ENCODE peak calls at places on chromosomes 2 and 18, in five cellular contexts. P is dorsolateral prefrontal cortex, D is brain microvascular endothelial cell, U is endothelial cell of umbilical vein, E is heart right ventricle. G is an unnamed sample.

GRCh38 chr2:213789940-213790339 is 505.7 kb downstream of the SPAG16 start:
- DNase-seq in P (no peak), D (no peak), U (no peak), E (no peak), G (no peak)

GRCh38 chr2:83186050-83186790 is 1272.9 kb downstream of the SUCLG1 start:
- DNase-seq in P (no peak), D (no peak), U (peak; percentile 84), E (peak; percentile 6), G (no peak)

GRCh38 chr2:925309-925708 is 25.3 kb upstream of the SNTG2 start:
- DNase-seq in P (no peak), D (no peak), U (no peak), E (no peak), G (no peak)

GRCh38 chr2:16870677-16871076 is 205.0 kb upstream of the CYRIA start:
- DNase-seq in P (no peak), D (no peak), U (no peak), E (no peak), G (no peak)

GRCh38 chr2:236289766-236290462 is 25.7 kb upstream of the ASB18 start:
- DNase-seq in P (no peak), D (no peak), U (no peak), E (no peak), G (no peak)

GRCh38 chr18:79439201-79440023 is 43.7 kb downstream of the NFATC1 start:
- DNase-seq in P (no peak), D (no peak), U (no peak), E (no peak), G (no peak)

GRCh38 chr18:45974088-45974536 is 7.0 kb upstream of the EPG5 start:
- DNase-seq in P (no peak), D (peak; percentile 70), U (peak; percentile 71), E (peak; percentile 66), G (no peak)

GRCh38 chr2:227029706-227030105 is 134.3 kb downstream of the COL4A4 start:
- DNase-seq in P (no peak), D (no peak), U (no peak), E (no peak), G (no peak)

GRCh38 chr18:79525556-79526467 is 130.1 kb downstream of the NFATC1 start:
- DNase-seq in P (no peak), D (no peak), U (peak; percentile 36), E (peak; percentile 53), G (no peak)

GRCh38 chr2:214607051-214607450 is 196.2 kb downstream of the VWC2L start:
- DNase-seq in P (no peak), D (peak; percentile 3), U (no peak), E (no peak), G (no peak)

GRCh38 chr2:147025611-147026010 is 819.2 kb upstream of the ACVR2A start:
- DNase-seq in P (no peak), D (no peak), U (no peak), E (no peak), G (no peak)

GRCh38 chr2:233152541-233152940 is 92.4 kb downstream of the INPP5D start:
- DNase-seq in P (peak; percentile 52), D (no peak), U (peak; percentile 17), E (peak; percentile 77), G (no peak)

GRCh38 chr2:122009546-122009945 is 254.1 kb downstream of the TSN start:
- DNase-seq in P (no peak), D (no peak), U (no peak), E (no peak), G (no peak)

GRCh38 chr2:224952942-224953657 is 89.2 kb downstream of the DOCK10 start:
- DNase-seq in P (no peak), D (no peak), U (no peak), E (no peak), G (no peak)

GRCh38 chr2:27170569-27171337 is 21.9 kb downstream of the TCF23 start:
- DNase-seq in P (no peak), D (no peak), U (no peak), E (no peak), G (no peak)

GRCh38 chr18:48230459-48231113 is 178.6 kb downstream of the ZBTB7C start:
- DNase-seq in P (peak; percentile 61), D (peak; percentile 60), U (peak; percentile 7), E (peak; percentile 22), G (peak; percentile 63)

GRCh38 chr2:207141381-207141780 is 24.4 kb downstream of the KLF7 start:
- DNase-seq in P (no peak), D (no peak), U (no peak), E (no peak), G (no peak)

GRCh38 chr2:118032169-118033013 is 18.5 kb upstream of the CCDC93 start:
- DNase-seq in P (no peak), D (peak; percentile 43), U (peak; percentile 36), E (no peak), G (no peak)

GRCh38 chr18:76960528-76961035 is 138.2 kb downstream of the ZNF236 start:
- DNase-seq in P (no peak), D (no peak), U (no peak), E (no peak), G (no peak)

GRCh38 chr2:55877101-55877500 is 46.5 kb downstream of the EFEMP1 start:
- DNase-seq in P (no peak), D (no peak), U (no peak), E (no peak), G (no peak)

GRCh38 chr2:240436626-240437180 is 1.2 kb downstream of the GPC1 start:
- DNase-seq in P (peak; percentile 47), D (no peak), U (no peak), E (no peak), G (no peak)

GRCh38 chr2:234241656-234242445 is 191.3 kb downstream of the SPP2 start:
- DNase-seq in P (no peak), D (peak; percentile 74), U (peak; percentile 30), E (no peak), G (no peak)

GRCh38 chr2:129431881-129432280 is 547.6 kb upstream of the RAB6C start:
- DNase-seq in P (no peak), D (no peak), U (no peak), E (no peak), G (no peak)

GRCh38 chr2:102806250-102806837 is 44.5 kb downstream of the TMEM182 start:
- DNase-seq in P (peak; percentile 70), D (peak; percentile 74), U (peak; percentile 79), E (peak; percentile 78), G (no peak)

GRCh38 chr2:48734576-48735303 is 20.8 kb downstream of the LHCGR start:
- DNase-seq in P (no peak), D (no peak), U (no peak), E (no peak), G (no peak)

GRCh38 chr2:32136097-32136496 is 29.6 kb upstream of the SLC30A6 start:
- DNase-seq in P (no peak), D (no peak), U (no peak), E (no peak), G (no peak)

GRCh38 chr2:235050992-235051351 is 99.2 kb downstream of the SH3BP4 start:
- DNase-seq in P (peak; percentile 83), D (peak; percentile 92), U (peak; percentile 88), E (peak; percentile 94), G (peak; percentile 66)

GRCh38 chr18:27005589-27005988 is 140.1 kb upstream of the AQP4 start:
- DNase-seq in P (no peak), D (no peak), U (no peak), E (no peak), G (no peak)

GRCh38 chr2:63983986-63984605 is 35.1 kb downstream of the VPS54 start:
- DNase-seq in P (no peak), D (no peak), U (peak; percentile 24), E (no peak), G (no peak)

GRCh38 chr2:101383016-101383541 is 4.2 kb downstream of the CREG2 start:
- DNase-seq in P (no peak), D (no peak), U (no peak), E (no peak), G (no peak)

GRCh38 chr2:101386599-101387150 is 628 bp downstream of the CREG2 start:
- DNase-seq in P (no peak), D (no peak), U (no peak), E (no peak), G (no peak)

GRCh38 chr2:101382406-101382805 is 4.9 kb downstream of the CREG2 start:
- DNase-seq in P (no peak), D (no peak), U (peak; percentile 92), E (no peak), G (no peak)

GRCh38 chr2:101388232-101388631 is 929 bp upstream of the CREG2 start:
- DNase-seq in P (no peak), D (peak; percentile 43), U (no peak), E (no peak), G (no peak)

GRCh38 chr2:101387151-101387807 is at the start of gene CREG2:
- DNase-seq in P (peak; percentile 90), D (peak; percentile 38), U (peak; percentile 74), E (peak; percentile 47), G (peak; percentile 57)
- TF ChIP-seq CTCF in P (peak; percentile 65), D (peak; percentile 46), U (peak; percentile 53), E (peak; percentile 52), G (peak; percentile 48)

GRCh38 chr2:9420495-9420894 is 2.8 kb downstream of the ITGB1BP1 start:
- DNase-seq in P (no peak), D (no peak), U (no peak), E (no peak), G (no peak)

GRCh38 chr2:9422321-9423099 is 818 bp downstream of the ITGB1BP1 start:
- DNase-seq in P (peak; percentile 67), D (no peak), U (peak; percentile 45), E (peak; percentile 34), G (peak; percentile 48)

GRCh38 chr2:9423922-9424272 is 443 bp downstream of the CPSF3 start:
- DNase-seq in P (no peak), D (no peak), U (peak; percentile 67), E (no peak), G (no peak)

GRCh38 chr2:9424447-9425164 is 1.2 kb downstream of the CPSF3 start:
- DNase-seq in P (no peak), D (no peak), U (no peak), E (no peak), G (no peak)

DNA sequence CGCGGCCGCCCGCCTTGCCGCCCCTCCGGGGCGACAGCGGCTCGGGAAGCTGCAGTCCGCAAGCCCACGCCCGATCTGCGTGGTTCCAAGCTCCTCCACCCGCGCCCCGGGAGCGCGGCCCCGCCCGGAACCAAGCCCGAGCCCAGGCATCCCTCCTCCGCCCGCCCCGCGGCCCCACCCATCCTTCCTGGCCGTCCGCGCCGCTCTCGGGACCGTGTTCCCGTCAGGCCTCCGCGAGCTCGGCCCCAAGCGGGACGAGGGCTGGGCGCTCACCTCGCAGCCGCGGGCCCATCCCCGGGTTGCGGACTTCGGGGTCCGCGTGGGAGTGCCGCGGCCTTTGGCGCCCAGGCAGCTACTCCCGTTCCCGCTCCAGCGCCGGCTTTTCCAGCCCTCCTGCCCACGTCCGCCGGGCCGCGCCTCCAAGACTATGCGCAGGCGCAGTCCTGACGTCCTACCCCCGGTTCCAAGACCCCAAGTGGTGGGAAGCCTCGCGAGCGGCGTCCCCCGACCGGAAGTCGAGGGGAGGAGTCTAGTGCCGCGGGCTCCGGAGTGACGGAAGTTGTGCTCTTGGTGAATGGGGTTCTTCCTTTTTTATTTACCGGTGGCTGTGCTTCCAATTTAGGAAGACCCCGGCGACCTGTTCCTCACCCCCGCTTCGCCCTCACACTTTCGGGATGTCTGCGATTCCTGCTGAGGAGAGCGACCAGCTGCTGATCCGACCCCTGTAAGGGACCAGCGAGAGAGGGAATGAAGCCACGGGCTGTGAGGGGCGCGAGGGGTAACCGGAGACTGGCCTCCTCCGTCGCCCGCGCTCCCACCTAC is at the start of the genes CPSF3 and ITGB1BP1:
- DNase-seq in P (peak; percentile 97), D (peak; percentile 93), U (peak; percentile 96), E (peak; percentile 98), G (peak; percentile 99)
- TF ChIP-seq CTCF in P (no peak), D (no peak), U (no peak), E (no peak), G (no peak)

GRCh38 chr2:160087854-160088745 is 25.7 kb upstream of the PLA2R1 start:
- DNase-seq in P (no peak), D (no peak), U (no peak), E (no peak), G (no peak)
- TF ChIP-seq CTCF in P (no peak), D (peak; percentile 38), U (peak; percentile 21), E (no peak), G (no peak)

GRCh38 chr18:5975111-5975622 is 79.8 kb upstream of the TMEM200C start:
- DNase-seq in P (no peak), D (peak; percentile 75), U (no peak), E (no peak), G (no peak)
- TF ChIP-seq CTCF in P (no peak), D (peak; percentile 51), U (no peak), E (no peak), G (no peak)